ENCODE peak calls at places on chromosomes 2 and 18, in six cellular contexts. P is mucosa of descending colon; D is T-cell; R is right lobe of liver; H is activated CD4-positive, CD25-positive, alpha-beta regulatory T cell treated with anti-CD3 and anti-CD28 coated beads, Interleukin-2, amount 50 U/mL, for 24 hours; E is upper lobe of left lung. U is an unnamed sample.

GRCh38 chr2:203998195-203998804 is 61.7 kb downstream of the ICOS start:
- ATAC-seq in P (no peak), D (no peak), R (peak), H (no peak), E (peak), U (no peak)

GRCh38 chr2:188506843-188507242 is 215.2 kb downstream of the GULP1 start:
- ATAC-seq in P (no peak), D (no peak), R (no peak), H (no peak), E (no peak), U (no peak)

GRCh38 chr18:6313427-6313826 is 101.3 kb downstream of the L3MBTL4 start:
- ATAC-seq in P (no peak), D (no peak), R (peak), H (no peak), E (no peak), U (no peak)

GRCh38 chr2:190207929-190208328 is 111.7 kb downstream of the HIBCH start:
- ATAC-seq in P (no peak), D (no peak), R (no peak), H (no peak), E (no peak), U (no peak)

GRCh38 chr2:40310303-40310702 is 141.6 kb downstream of the SLC8A1 start:
- ATAC-seq in P (no peak), D (no peak), R (no peak), H (no peak), E (no peak), U (no peak)

GRCh38 chr2:199441759-199442158 is 16.0 kb downstream of the SATB2 start:
- ATAC-seq in P (peak), D (no peak), R (peak), H (no peak), E (no peak), U (no peak)

GRCh38 chr2:12254280-12254860 is 462.4 kb upstream of the TRIB2 start:
- ATAC-seq in P (no peak), D (no peak), R (no peak), H (no peak), E (no peak), U (no peak)

GRCh38 chr2:16717477-16717876 is 51.8 kb upstream of the CYRIA start:
- ATAC-seq in P (peak), D (no peak), R (peak), H (no peak), E (no peak), U (no peak)

GRCh38 chr18:62361288-62361687 is 36.2 kb downstream of the TNFRSF11A start:
- ATAC-seq in P (peak), D (no peak), R (no peak), H (no peak), E (no peak), U (no peak)

GRCh38 chr2:11784747-11785610 is 38.5 kb downstream of the LPIN1 start:
- ATAC-seq in P (peak), D (peak), R (peak), H (peak), E (peak), U (peak)

GRCh38 chr2:117936871-117937428 is 76.9 kb downstream of the CCDC93 start:
- ATAC-seq in P (no peak), D (no peak), R (no peak), H (no peak), E (no peak), U (no peak)

GRCh38 chr2:196046123-196046917 is 22.3 kb downstream of the DNAH7 start:
- ATAC-seq in P (no peak), D (no peak), R (no peak), H (no peak), E (no peak), U (no peak)

GRCh38 chr18:74353169-74353775 is 37.6 kb downstream of the C18orf63 start:
- ATAC-seq in P (peak), D (peak), R (peak), H (peak), E (peak), U (peak)

GRCh38 chr2:25431604-25432003 is 89.9 kb upstream of the DNMT3A start:
- ATAC-seq in P (peak), D (no peak), R (no peak), H (no peak), E (no peak), U (no peak)

GRCh38 chr18:79926306-79926705 is 25.1 kb downstream of the SLC66A2 start:
- ATAC-seq in P (no peak), D (no peak), R (no peak), H (no peak), E (no peak), U (no peak)

GRCh38 chr2:158403237-158403636 is 53.3 kb downstream of the CCDC148 start:
- ATAC-seq in P (peak), D (no peak), R (no peak), H (no peak), E (no peak), U (no peak)

GRCh38 chr18:6382968-6383367 is 31.7 kb downstream of the L3MBTL4 start:
- ATAC-seq in P (no peak), D (no peak), R (no peak), H (no peak), E (no peak), U (no peak)

GRCh38 chr2:155733091-155733870 is 599.2 kb downstream of the NR4A2 start:
- ATAC-seq in P (no peak), D (no peak), R (no peak), H (no peak), E (no peak), U (no peak)

GRCh38 chr18:57086163-57086562 is 60.7 kb upstream of the BOD1L2 start:
- ATAC-seq in P (no peak), D (no peak), R (no peak), H (no peak), E (no peak), U (no peak)

GRCh38 chr2:147904051-147904450 is 59.2 kb downstream of the ACVR2A start:
- ATAC-seq in P (no peak), D (no peak), R (no peak), H (no peak), E (no peak), U (peak)